ENCODE peak calls at places on chromosomes 11 and 22, in four cellular contexts. One of them, this sample, is unnamed.

GRCh38 chr11:8989411-8989810 is 14.4 kb downstream of the NRIP3 start:
- DNase-seq in HS-5: peak
- DNase-seq in NCI-H345: no peak
- DNase-seq in EL: peak
- DNase-seq in this sample: no peak

GRCh38 chr11:8826145-8826786 is 84.7 kb upstream of the AKIP1 start:
- DNase-seq in HS-5: no peak
- DNase-seq in NCI-H345: no peak
- DNase-seq in EL: peak
- DNase-seq in this sample: no peak

GRCh38 chr22:37275622-37276021 is 6.7 kb upstream of the CYTH4 start:
- DNase-seq in HS-5: no peak
- DNase-seq in NCI-H345: no peak
- DNase-seq in EL: no peak
- DNase-seq in this sample: no peak

GRCh38 chr22:29335656-29336055 is 20.2 kb upstream of the RASL10A start:
- DNase-seq in HS-5: no peak
- DNase-seq in NCI-H345: no peak
- DNase-seq in EL: no peak
- DNase-seq in this sample: no peak

GRCh38 chr11:62535802-62536201 is 10.8 kb downstream of the AHNAK start:
- DNase-seq in HS-5: no peak
- DNase-seq in NCI-H345: no peak
- DNase-seq in EL: no peak
- DNase-seq in this sample: no peak

GRCh38 chr22:37904572-37905533 is 1.2 kb upstream of the MICALL1 start:
- DNase-seq in HS-5: peak
- DNase-seq in NCI-H345: no peak
- DNase-seq in EL: peak
- DNase-seq in this sample: no peak

GRCh38 chr11:64094463-64095223 is 58.9 kb downstream of the FLRT1 start:
- DNase-seq in HS-5: peak
- DNase-seq in NCI-H345: no peak
- DNase-seq in EL: peak
- DNase-seq in this sample: peak

GRCh38 chr11:2380807-2381350 is 3.8 kb downstream of the CD81 start:
- DNase-seq in HS-5: no peak
- DNase-seq in NCI-H345: no peak
- DNase-seq in EL: no peak
- DNase-seq in this sample: no peak

GRCh38 chr22:33920927-33921575 is 775 bp upstream of the LARGE1 start:
- DNase-seq in HS-5: peak
- DNase-seq in NCI-H345: peak
- DNase-seq in EL: peak
- DNase-seq in this sample: peak

GRCh38 chr11:46330887-46331652 is 16.2 kb upstream of the DGKZ start:
- DNase-seq in HS-5: no peak
- DNase-seq in NCI-H345: peak
- DNase-seq in EL: no peak
- DNase-seq in this sample: no peak

GRCh38 chr22:21766933-21767462 is 31.4 kb upstream of the YPEL1 start:
- DNase-seq in HS-5: no peak
- DNase-seq in NCI-H345: no peak
- DNase-seq in EL: no peak
- DNase-seq in this sample: no peak

GRCh38 chr22:30816413-30816812 is 121.7 kb downstream of the OSBP2 start:
- DNase-seq in HS-5: no peak
- DNase-seq in NCI-H345: no peak
- DNase-seq in EL: no peak
- DNase-seq in this sample: no peak

GRCh38 chr11:128859563-128860441 is 7.3 kb downstream of the KCNJ1 start:
- DNase-seq in HS-5: no peak
- DNase-seq in NCI-H345: no peak
- DNase-seq in EL: no peak
- DNase-seq in this sample: no peak

GRCh38 chr11:95680169-95680929 is 109.2 kb downstream of the FAM76B start:
- DNase-seq in HS-5: no peak
- DNase-seq in NCI-H345: no peak
- DNase-seq in EL: peak
- DNase-seq in this sample: no peak

GRCh38 chr11:100151944-100152343 is 535.1 kb upstream of the ARHGAP42 start:
- DNase-seq in HS-5: peak
- DNase-seq in NCI-H345: no peak
- DNase-seq in EL: no peak
- DNase-seq in this sample: no peak

GRCh38 chr22:43313497-43314474 is 29.4 kb downstream of the SCUBE1 start:
- DNase-seq in HS-5: no peak
- DNase-seq in NCI-H345: no peak
- DNase-seq in EL: no peak
- DNase-seq in this sample: no peak

GRCh38 chr11:116257092-116257491 is 515.7 kb downstream of the BUD13 start:
- DNase-seq in HS-5: no peak
- DNase-seq in NCI-H345: no peak
- DNase-seq in EL: no peak
- DNase-seq in this sample: no peak

GRCh38 chr11:4025957-4026324 is 68.7 kb upstream of the RRM1 start:
- DNase-seq in HS-5: no peak
- DNase-seq in NCI-H345: no peak
- DNase-seq in EL: peak
- DNase-seq in this sample: no peak

GRCh38 chr22:49973018-49973965 is 12.7 kb downstream of the PIM3 start:
- DNase-seq in HS-5: no peak
- DNase-seq in NCI-H345: no peak
- DNase-seq in EL: no peak
- DNase-seq in this sample: no peak

GRCh38 chr11:92979176-92979575 is 9.7 kb downstream of the MTNR1B start:
- DNase-seq in HS-5: peak
- DNase-seq in NCI-H345: no peak
- DNase-seq in EL: peak
- DNase-seq in this sample: peak

GRCh38 chr11:76083563-76084451 is 122.5 kb downstream of the WNT11 start:
- DNase-seq in HS-5: no peak
- DNase-seq in NCI-H345: no peak
- DNase-seq in EL: peak
- DNase-seq in this sample: no peak

GRCh38 chr22:39996732-39997131 is 2.0 kb downstream of the FAM83F start:
- DNase-seq in HS-5: no peak
- DNase-seq in NCI-H345: no peak
- DNase-seq in EL: no peak
- DNase-seq in this sample: no peak

GRCh38 chr11:65431452-65432132 is 9.0 kb downstream of the NEAT1 start:
- DNase-seq in HS-5: no peak
- DNase-seq in NCI-H345: no peak
- DNase-seq in EL: peak
- DNase-seq in this sample: no peak

GRCh38 chr11:111344032-111344431 is 35.0 kb downstream of the POU2AF1 start:
- DNase-seq in HS-5: no peak
- DNase-seq in NCI-H345: no peak
- DNase-seq in EL: peak
- DNase-seq in this sample: no peak

GRCh38 chr22:36175892-36176291 is 15.3 kb upstream of the APOL3 start:
- DNase-seq in HS-5: no peak
- DNase-seq in NCI-H345: no peak
- DNase-seq in EL: no peak
- DNase-seq in this sample: no peak

GRCh38 chr11:69537126-69537525 is 55.7 kb downstream of the LINC01488 start:
- DNase-seq in HS-5: no peak
- DNase-seq in NCI-H345: no peak
- DNase-seq in EL: no peak
- DNase-seq in this sample: no peak

GRCh38 chr11:102560555-102561011 is 30.0 kb upstream of the MMP7 start:
- DNase-seq in HS-5: peak
- DNase-seq in NCI-H345: no peak
- DNase-seq in EL: peak
- DNase-seq in this sample: no peak

GRCh38 chr11:31303644-31304043 is 65.9 kb downstream of the DCDC1 start:
- DNase-seq in HS-5: no peak
- DNase-seq in NCI-H345: no peak
- DNase-seq in EL: no peak
- DNase-seq in this sample: no peak

GRCh38 chr11:21537980-21538379 is 654.9 kb upstream of the ANO5 start:
- DNase-seq in HS-5: no peak
- DNase-seq in NCI-H345: no peak
- DNase-seq in EL: no peak
- DNase-seq in this sample: no peak

GRCh38 chr11:86068138-86068861 is 584 bp downstream of the PICALM start:
- DNase-seq in HS-5: no peak
- DNase-seq in NCI-H345: peak
- DNase-seq in EL: peak
- DNase-seq in this sample: peak

GRCh38 chr11:88179141-88179540 is 3.9 kb upstream of the RAB38 start:
- DNase-seq in HS-5: peak
- DNase-seq in NCI-H345: no peak
- DNase-seq in EL: peak
- DNase-seq in this sample: no peak

GRCh38 chr22:27097933-27098332 is 440.5 kb downstream of the MIAT start:
- DNase-seq in HS-5: no peak
- DNase-seq in NCI-H345: no peak
- DNase-seq in EL: no peak
- DNase-seq in this sample: no peak

GRCh38 chr11:82458147-82458546 is 275.5 kb downstream of the FAM181B start:
- DNase-seq in HS-5: no peak
- DNase-seq in NCI-H345: no peak
- DNase-seq in EL: no peak
- DNase-seq in this sample: no peak

This sample was measured in DMS79.